ENCODE peak calls at places on chromosomes 2 and 18, in four cellular contexts. S, H, J and R are unnamed samples.

GRCh38 chr2:165572155-165572554 is 102.7 kb downstream of the CSRNP3 start:
- DNase-seq in J (no peak), S (no peak), H (no peak), R (peak)

GRCh38 chr2:46971914-46972313 is 56.3 kb upstream of the MCFD2 start:
- DNase-seq in J (no peak), H (no peak), S (no peak), R (no peak)

GRCh38 chr2:186058604-186059003 is 320.0 kb downstream of the FSIP2 start:
- DNase-seq in J (no peak), S (no peak), H (no peak), R (peak)

GRCh38 chr2:222842517-222843174 is 18.2 kb upstream of the ACSL3 start:
- DNase-seq in H (no peak), J (no peak), S (peak), R (no peak)

GRCh38 chr2:100704156-100704555 is 115.8 kb upstream of the NPAS2 start:
- DNase-seq in J (no peak), H (no peak), S (no peak), R (no peak)

GRCh38 chr2:182435754-182436153 is 8.9 kb upstream of the PDE1A start:
- DNase-seq in J (no peak), H (no peak), S (peak), R (no peak)

GRCh38 chr2:21043744-21044532 is at the start of gene APOB:
- DNase-seq in J (no peak), H (no peak), S (no peak), R (peak)

GRCh38 chr2:23378496-23378895 is 6.5 kb upstream of the KLHL29 start:
- DNase-seq in H (no peak), S (no peak), J (no peak), R (no peak)

GRCh38 chr2:96665083-96665569 is 22.6 kb downstream of the FER1L5 start:
- DNase-seq in S (peak), J (no peak), H (peak), R (no peak)

GRCh38 chr2:235433860-235434259 is 60.0 kb upstream of the AGAP1 start:
- DNase-seq in H (no peak), J (no peak), S (peak), R (no peak)

GRCh38 chr18:13302611-13303267 is 84.2 kb downstream of the LDLRAD4 start:
- DNase-seq in S (no peak), H (no peak), J (no peak), R (no peak)

DNA sequence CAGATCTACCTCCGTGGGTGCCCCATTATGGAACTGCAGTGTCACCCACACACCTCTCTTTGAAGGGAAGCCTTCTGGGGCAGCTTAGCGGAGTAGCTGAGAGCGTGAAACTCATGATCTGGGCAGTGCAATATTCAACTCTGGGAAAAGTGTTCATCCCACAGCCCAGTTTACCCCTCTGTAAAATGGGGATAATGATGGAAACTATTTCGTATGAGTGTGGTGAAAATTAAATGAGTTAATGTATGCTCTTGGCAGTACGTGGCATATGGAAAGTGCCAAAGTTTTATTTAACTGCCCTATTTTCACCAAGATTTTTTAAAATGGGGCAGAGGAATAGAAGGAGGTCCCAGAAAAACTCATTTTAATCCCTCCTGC is 11.5 kb downstream of the EVX2 start:
- DNase-seq in H (no peak), S (no peak), J (no peak), R (no peak)
- TF ChIP-seq EZH2 in H (no peak), S (no peak), J (no peak), R (no peak)

GRCh38 chr2:198325359-198325758 is 521.0 kb downstream of the PLCL1 start:
- DNase-seq in H (no peak), S (no peak), J (no peak), R (no peak)

GRCh38 chr2:198324071-198324470 is 519.7 kb downstream of the PLCL1 start:
- DNase-seq in H (no peak), S (no peak), J (no peak), R (no peak)

GRCh38 chr2:198326431-198326830 is 522.0 kb downstream of the PLCL1 start:
- DNase-seq in J (no peak), S (no peak), H (no peak), R (no peak)

GRCh38 chr2:198321522-198322088 is 517.2 kb downstream of the PLCL1 start:
- DNase-seq in S (no peak), H (no peak), J (no peak), R (no peak)

GRCh38 chr2:198322275-198322674 is 517.9 kb downstream of the PLCL1 start:
- DNase-seq in J (no peak), H (no peak), S (no peak), R (peak)
- TF ChIP-seq CTCF in J (peak), H (peak), S (peak), R (peak)

DNA sequence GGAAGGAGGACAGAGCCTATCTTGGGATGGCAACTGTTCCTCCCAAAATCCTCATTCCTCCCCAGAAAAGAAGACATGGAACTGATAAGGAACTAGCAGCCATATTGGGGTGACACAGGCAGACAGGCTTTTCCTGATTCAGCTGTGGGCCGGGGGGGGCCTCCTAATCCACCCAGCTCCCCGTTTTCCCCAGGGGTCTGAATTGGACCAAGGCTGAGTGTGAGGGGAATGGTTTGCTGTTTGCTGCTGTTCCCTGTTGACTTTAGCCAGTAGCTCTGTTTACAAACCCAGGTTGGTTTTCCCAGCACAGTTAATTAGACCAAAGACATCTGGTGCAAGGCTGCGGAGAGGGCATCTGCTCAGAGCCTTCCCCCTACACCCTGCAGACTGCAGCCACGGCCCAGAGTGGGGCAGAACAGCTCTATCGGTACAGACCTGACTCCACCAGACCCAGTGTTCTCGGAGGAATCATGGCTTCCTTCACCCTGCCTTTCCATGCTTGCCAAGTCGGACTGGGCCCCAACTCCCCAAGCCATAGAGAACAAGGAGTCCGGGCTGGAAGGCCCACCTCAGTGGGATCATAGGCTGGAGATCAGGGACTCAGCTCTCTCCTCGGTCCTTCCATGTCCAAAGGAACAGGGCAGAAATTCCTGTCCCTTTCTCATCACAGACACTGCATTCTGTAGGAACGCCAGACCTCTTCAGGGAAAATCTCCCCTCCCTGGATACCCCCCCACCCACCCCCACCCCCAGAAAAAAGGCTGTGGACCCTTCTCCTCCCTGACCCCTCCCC is 1.7 kb upstream of the PKDCC start:
- DNase-seq in J (peak), S (no peak), H (no peak), R (peak)
- TF ChIP-seq EZH2 in J (no peak), S (no peak), H (no peak), R (no peak)

GRCh38 chr2:70889716-70890037 is 46.0 kb upstream of the ATP6V1B1 start:
- DNase-seq in S (no peak), J (no peak), H (no peak), R (peak)

GRCh38 chr2:70888389-70888924 is 47.2 kb upstream of the ATP6V1B1 start:
- DNase-seq in S (no peak), J (no peak), H (no peak), R (peak)

GRCh38 chr2:70891572-70892356 is 43.9 kb upstream of the ATP6V1B1 start:
- DNase-seq in J (no peak), S (no peak), H (no peak), R (no peak)

GRCh38 chr2:70888925-70889715 is 46.6 kb upstream of the ATP6V1B1 start:
- DNase-seq in S (no peak), J (no peak), H (no peak), R (peak)

DNA sequence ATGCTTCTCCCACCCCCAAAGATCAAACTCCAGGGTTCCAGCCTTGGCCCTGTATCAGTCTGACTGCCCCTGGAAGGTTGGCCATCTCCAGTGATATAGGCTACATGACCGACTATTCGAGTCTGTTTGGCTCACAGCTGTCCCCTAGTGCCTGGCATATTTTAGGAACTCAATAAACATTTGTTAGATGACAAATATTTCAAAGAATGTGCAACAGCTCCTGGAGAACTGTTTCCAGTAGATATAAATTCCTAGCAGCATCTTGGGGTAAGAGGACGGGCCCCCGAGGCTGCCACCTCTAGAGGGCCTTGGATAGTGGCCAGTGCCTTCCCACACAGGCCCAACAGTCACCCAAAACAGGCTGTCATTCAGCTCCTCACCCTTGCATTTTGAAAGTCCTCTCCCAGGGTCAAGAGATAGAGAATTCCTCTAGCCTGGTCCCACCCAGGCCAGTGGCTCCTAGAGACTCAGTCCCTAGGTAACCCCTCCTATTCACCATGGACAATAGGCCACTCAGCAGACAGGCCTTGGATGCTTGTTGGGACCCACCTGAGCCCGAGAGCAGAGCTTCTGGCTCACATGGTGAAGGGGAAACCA is 45.1 kb upstream of the ATP6V1B1 start:
- DNase-seq in J (no peak), H (no peak), S (peak), R (no peak)
- TF ChIP-seq CTCF in J (no peak), H (no peak), S (peak), R (no peak)

GRCh38 chr2:85755122-85756027 is 1.6 kb downstream of the ATOH8 start:
- DNase-seq in S (no peak), J (no peak), H (no peak), R (peak)
- TF ChIP-seq EZH2 in S (no peak), J (no peak), H (no peak), R (no peak)

GRCh38 chr2:239662413-239663120 is 261.7 kb upstream of the HDAC4 start:
- DNase-seq in H (no peak), S (no peak), J (no peak), R (no peak)

GRCh38 chr2:239661334-239662312 is 260.8 kb upstream of the HDAC4 start:
- DNase-seq in H (no peak), J (no peak), S (no peak), R (peak)

GRCh38 chr2:239663364-239663924 is 262.6 kb upstream of the HDAC4 start:
- DNase-seq in J (no peak), S (no peak), H (no peak), R (no peak)

GRCh38 chr2:239657992-239658391 is 257.2 kb upstream of the HDAC4 start:
- DNase-seq in S (no peak), H (no peak), J (no peak), R (no peak)

DNA sequence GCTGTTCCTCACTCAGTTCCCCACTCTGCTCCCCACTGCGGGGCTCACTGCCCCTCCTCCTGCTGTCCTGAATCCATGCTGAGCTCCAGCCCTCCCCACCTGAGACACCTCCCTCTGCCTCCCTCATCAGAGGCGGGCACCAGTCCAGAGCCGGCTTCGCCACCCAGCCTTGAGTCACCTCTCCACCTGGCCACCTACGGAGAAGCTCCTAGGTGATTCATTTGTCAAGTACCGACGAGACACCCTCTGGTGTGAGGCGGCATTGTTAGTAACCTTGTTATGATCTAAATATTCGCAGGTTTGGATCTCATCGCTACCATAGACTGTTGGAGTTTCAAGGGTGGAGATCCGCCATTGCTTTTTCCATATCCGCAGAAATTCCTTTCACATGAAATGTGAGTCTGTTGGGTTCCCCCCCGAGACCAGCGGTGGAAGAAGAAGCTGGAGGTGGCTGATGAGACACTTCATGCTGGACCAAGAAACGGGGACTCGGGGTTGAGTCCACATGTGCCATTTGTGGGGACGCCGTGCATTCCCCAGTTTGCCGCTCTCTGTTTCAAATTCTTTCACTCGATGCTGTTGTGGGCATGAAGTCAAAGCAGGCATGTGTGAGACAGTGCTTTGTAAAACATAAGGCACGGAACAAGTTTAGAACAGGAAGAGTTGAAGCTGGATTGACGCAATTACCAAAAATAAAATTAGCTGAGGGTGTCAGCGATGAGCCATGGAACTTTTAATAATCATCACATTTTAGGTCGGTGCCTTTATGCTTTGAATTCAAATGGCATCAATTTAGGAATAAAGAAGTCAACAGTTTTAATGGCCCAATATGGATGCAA is 259.8 kb upstream of the HDAC4 start:
- DNase-seq in J (no peak), H (peak), S (peak), R (no peak)
- TF ChIP-seq CTCF in J (no peak), H (peak), S (peak), R (no peak)